ENCODE peak calls at places on chromosomes 11 and 22, in four cellular contexts. V, W, X and M are unnamed samples.
A peak's percentile ranks its signal among the peaks of the same experiment; 100 is the strongest.

GRCh38 chr11:124793466-124794278 is 6.5 kb downstream of the MSANTD2 start:
- DNase-seq in X (peak; percentile 30), W (peak; percentile 22), V (no peak), M (peak; percentile 56)

GRCh38 chr11:111606986-111607385 is 4.7 kb downstream of the SIK2 start:
- DNase-seq in V (no peak), W (no peak), X (no peak), M (no peak)

GRCh38 chr11:70668204-70669202 is 270.2 kb downstream of the CTTN start:
- DNase-seq in V (no peak), W (no peak), X (no peak), M (no peak)

GRCh38 chr22:12601870-12602779 is 2925.9 kb upstream of the OR11H1 start:
- DNase-seq in X (no peak), W (peak; percentile 25), V (no peak), M (no peak)

GRCh38 chr11:18705651-18706281 is 7.2 kb downstream of the TMEM86A start:
- DNase-seq in V (no peak), W (peak; percentile 56), X (peak; percentile 23), M (no peak)

GRCh38 chr22:39290724-39291161 is 28.7 kb downstream of the RPL3 start:
- DNase-seq in V (peak; percentile 85), W (peak; percentile 78), X (no peak), M (no peak)

GRCh38 chr11:70265341-70265740 is 5.1 kb upstream of the PPFIA1 start:
- DNase-seq in W (no peak), V (no peak), X (no peak), M (no peak)

GRCh38 chr11:35487532-35488078 is 37.8 kb downstream of the PAMR1 start:
- DNase-seq in W (peak; percentile 30), X (no peak), V (peak; percentile 21), M (peak; percentile 63)

GRCh38 chr11:86370922-86371614 is 3.6 kb upstream of the CCDC81 start:
- DNase-seq in W (no peak), V (no peak), X (no peak), M (no peak)

GRCh38 chr11:6057452-6057851 is 26.9 kb upstream of the OR56A1 start:
- DNase-seq in X (no peak), W (no peak), V (no peak), M (no peak)

GRCh38 chr11:123083623-123084029 is 21.7 kb upstream of the HSPA8 start:
- DNase-seq in V (peak; percentile 90), W (peak; percentile 96), X (peak; percentile 56), M (no peak)

DNA sequence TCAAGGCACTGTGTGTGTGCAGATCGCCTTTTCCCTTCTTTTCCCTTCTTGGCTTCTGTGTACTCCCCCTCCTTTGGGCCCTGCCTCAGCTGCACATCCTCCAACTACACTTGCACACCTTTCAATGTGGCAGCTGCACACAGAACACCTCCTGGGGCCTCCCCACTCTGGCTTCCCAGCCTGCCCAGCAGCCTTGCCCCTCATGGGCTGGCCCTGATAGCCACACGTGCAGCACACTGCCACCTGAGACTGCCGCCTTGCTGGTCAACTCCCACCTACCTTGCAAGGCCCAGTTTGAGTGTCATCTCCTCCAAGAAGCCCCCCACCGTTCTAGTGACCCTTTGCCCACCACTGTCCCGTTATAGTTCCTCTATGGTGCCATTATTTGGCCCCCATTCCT is 77.3 kb upstream of the ARFGAP3 start:
- DNase-seq in W (no peak), X (no peak), V (no peak), M (no peak)
- H3K4me1 ChIP-seq in W (peaks cover 60% of the 10 kb centered on the region), X (peaks cover 39% of the 10 kb centered on the region), V (peaks cover 96% of the 10 kb centered on the region), M (peaks cover 10% of the 10 kb centered on the region)

GRCh38 chr22:29539105-29539504 is 14.5 kb downstream of the THOC5 start:
- DNase-seq in V (no peak), W (no peak), X (no peak), M (no peak)
- H3K36me3 ChIP-seq in V (peaks cover 22% of the 10 kb centered on the region), W (no peaks in the 10 kb centered on the region), X (peaks cover 53% of the 10 kb centered on the region), M (peaks cover 68% of the 10 kb centered on the region)

GRCh38 chr11:134841411-134841810 is 429.4 kb upstream of the B3GAT1 start:
- DNase-seq in W (no peak), V (no peak), X (no peak), M (no peak)
- H3K27me3 ChIP-seq in W (peaks cover 8% of the 10 kb centered on the region), V (no peaks in the 10 kb centered on the region), X (no peaks in the 10 kb centered on the region), M (peaks cover 26% of the 10 kb centered on the region)

GRCh38 chr11:67466367-67466766 is 2.7 kb downstream of the TMEM134 start:
- DNase-seq in W (no peak), X (no peak), V (no peak), M (no peak)

GRCh38 chr11:67463186-67463585 is 5.9 kb downstream of the TMEM134 start:
- DNase-seq in X (no peak), V (no peak), W (no peak), M (no peak)

GRCh38 chr11:67464411-67465189 is 4.5 kb downstream of the TMEM134 start:
- DNase-seq in W (peak; percentile 94), V (peak; percentile 89), X (peak; percentile 91), M (peak; percentile 96)

GRCh38 chr11:67463680-67464410 is 5.2 kb downstream of the TMEM134 start:
- DNase-seq in W (peak; percentile 98), V (no peak), X (no peak), M (no peak)

DNA sequence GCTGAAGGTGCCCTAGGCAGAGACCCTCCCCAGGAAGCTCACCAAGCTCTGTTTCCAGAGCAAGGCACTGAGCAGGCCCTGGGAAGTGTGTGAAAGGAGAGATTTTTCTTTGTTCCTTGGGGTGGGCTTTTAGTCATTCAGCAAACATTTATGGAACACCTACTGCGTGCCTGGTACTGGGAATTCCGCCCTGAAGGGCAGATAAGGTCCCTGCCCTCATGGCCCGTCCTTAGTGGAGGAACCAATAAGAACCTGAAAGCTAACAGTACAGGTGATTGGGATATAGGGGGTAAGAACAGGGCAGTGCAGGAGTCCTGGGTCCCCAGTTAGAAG is 3.9 kb downstream of the TMEM134 start:
- DNase-seq in X (no peak), V (no peak), W (no peak), M (no peak)
- H3K4me1 ChIP-seq in X (peaks cover 48% of the 10 kb centered on the region), V (peaks cover 21% of the 10 kb centered on the region), W (peaks cover 25% of the 10 kb centered on the region), M (peaks cover 10% of the 10 kb centered on the region)

GRCh38 chr11:83472328-83472727 is 186.2 kb upstream of the CCDC90B start:
- DNase-seq in X (no peak), W (no peak), V (no peak), M (no peak)

GRCh38 chr11:83464181-83464580 is 178.0 kb upstream of the CCDC90B start:
- DNase-seq in W (no peak), X (no peak), V (no peak), M (no peak)

GRCh38 chr11:83472831-83473230 is 186.7 kb upstream of the CCDC90B start:
- DNase-seq in V (no peak), X (no peak), W (no peak), M (no peak)

GRCh38 chr11:83473771-83474170 is 187.6 kb upstream of the CCDC90B start:
- DNase-seq in X (no peak), V (no peak), W (no peak), M (no peak)

GRCh38 chr11:83467841-83468240 is 181.7 kb upstream of the CCDC90B start:
- DNase-seq in V (no peak), X (no peak), W (no peak), M (no peak)
- H3K36me3 ChIP-seq in V (no peaks in the 10 kb centered on the region), X (no peaks in the 10 kb centered on the region), W (no peaks in the 10 kb centered on the region), M (no peaks in the 10 kb centered on the region)